ENCODE peak calls at places on chromosomes 11 and 22, in nine cellular contexts. X, U, S, K, O, F, I, C and R are unnamed samples.

GRCh38 chr11:92867913-92868619 is 101.4 kb upstream of the MTNR1B start:
- DNase-seq in X (no peak), F (peak), U (no peak), I (no peak), K (no peak), C (no peak), O (no peak), S (no peak), R (no peak)

GRCh38 chr11:110991621-110992355 is 253.7 kb upstream of the POU2AF2 start:
- DNase-seq in F (no peak), O (no peak), C (no peak), I (peak), U (no peak), S (no peak), K (no peak), X (no peak), R (peak)

GRCh38 chr22:49100316-49100715 is 727.4 kb downstream of the BRD1 start:
- DNase-seq in C (no peak), K (no peak), U (no peak), X (no peak), I (no peak), O (no peak), S (no peak), F (no peak), R (no peak)

GRCh38 chr11:130666781-130667251 is 218.4 kb downstream of the ADAMTS15 start:
- DNase-seq in K (peak), S (no peak), F (no peak), I (peak), U (no peak), X (no peak), C (no peak), O (no peak), R (peak)

GRCh38 chr11:125494601-125494986 is 1.5 kb downstream of the FEZ1 start:
- DNase-seq in S (no peak), C (no peak), O (no peak), U (no peak), F (no peak), X (no peak), I (no peak), K (no peak), R (no peak)

GRCh38 chr11:130908061-130908460 is 8.2 kb downstream of the SNX19 start:
- DNase-seq in I (no peak), X (no peak), K (no peak), F (no peak), O (no peak), U (no peak), S (no peak), C (no peak), R (no peak)

GRCh38 chr11:45083544-45084087 is 62.8 kb upstream of the PRDM11 start:
- DNase-seq in C (no peak), S (no peak), U (no peak), K (no peak), F (peak), O (peak), X (no peak), I (no peak), R (no peak)

GRCh38 chr11:11978792-11979486 is 29.5 kb downstream of the DKK3 start:
- DNase-seq in X (no peak), U (peak), C (no peak), S (peak), I (peak), K (no peak), F (no peak), O (no peak), R (peak)

GRCh38 chr22:48796295-48797015 is 1031.2 kb downstream of the BRD1 start:
- DNase-seq in K (no peak), X (no peak), C (no peak), U (peak), S (no peak), F (no peak), O (no peak), I (no peak), R (no peak)